ENCODE peak calls at places on chromosomes 11 and 22, in eight cellular contexts. H, B, S, C, I, P, A and O are unnamed samples.
A peak's percentile ranks its signal among the peaks of the same experiment; 100 is the strongest.

GRCh38 chr11:134571301-134571700 is 159.3 kb upstream of the B3GAT1 start:
- DNase-seq in P (no peak), B (no peak), H (peak; percentile 25), S (no peak), A (no peak), C (no peak), I (no peak), O (no peak)

GRCh38 chr11:36091256-36091811 is 147.5 kb downstream of the LDLRAD3 start:
- DNase-seq in B (no peak), S (peak; percentile 79), A (no peak), P (peak; percentile 81), H (no peak), I (no peak), C (no peak), O (no peak)

GRCh38 chr22:30197389-30197788 is 49.2 kb downstream of the LIF start:
- DNase-seq in S (peak; percentile 29), A (no peak), P (no peak), C (no peak), H (no peak), B (no peak), I (no peak), O (no peak)

GRCh38 chr11:94553938-94554337 is 10.2 kb downstream of the FUT4 start:
- DNase-seq in S (peak; percentile 91), P (no peak), A (no peak), I (no peak), C (no peak), B (no peak), H (no peak), O (no peak)

GRCh38 chr11:72821920-72822799 is 7.9 kb downstream of the ATG16L2 start:
- DNase-seq in C (peak; percentile 90), H (peak; percentile 85), S (peak; percentile 84), A (peak; percentile 87), P (peak; percentile 55), I (peak; percentile 76), B (peak; percentile 99), O (peak; percentile 96)

GRCh38 chr22:28978158-28978557 is 83.5 kb downstream of the C22orf31 start:
- DNase-seq in S (peak; percentile 54), B (no peak), I (no peak), A (peak; percentile 38), C (no peak), P (no peak), H (no peak), O (peak; percentile 23)

GRCh38 chr11:15837901-15838489 is 518.4 kb downstream of the SOX6 start:
- DNase-seq in B (no peak), H (peak; percentile 2), A (no peak), S (no peak), I (no peak), C (no peak), P (no peak), O (no peak)

GRCh38 chr11:88284306-88285057 is 53.1 kb downstream of the CTSC start:
- DNase-seq in A (no peak), P (no peak), B (no peak), H (no peak), I (no peak), S (peak; percentile 19), C (no peak), O (no peak)

GRCh38 chr22:38034278-38034882 is 22.8 kb upstream of the PICK1 start:
- DNase-seq in P (peak; percentile 59), I (peak; percentile 82), S (peak; percentile 91), A (no peak), C (peak; percentile 70), B (peak; percentile 100), H (peak; percentile 52), O (peak; percentile 89)

GRCh38 chr22:18988958-18989357 is 52.9 kb upstream of the PRODH start:
- DNase-seq in H (no peak), A (no peak), C (no peak), S (no peak), P (no peak), B (no peak), I (no peak), O (no peak)

GRCh38 chr11:67486481-67487195 is 3.8 kb downstream of the AIP start:
- DNase-seq in H (no peak), P (no peak), S (no peak), B (peak; percentile 71), I (no peak), C (no peak), A (no peak), O (no peak)

GRCh38 chr22:29079218-29079901 is 6.5 kb downstream of the KREMEN1 start:
- DNase-seq in A (no peak), C (no peak), I (peak; percentile 59), B (peak; percentile 2), H (no peak), P (peak; percentile 70), S (no peak), O (no peak)

GRCh38 chr11:121012091-121012490 is 11.8 kb upstream of the TBCEL start:
- DNase-seq in I (no peak), H (no peak), S (no peak), P (no peak), B (no peak), C (no peak), A (no peak), O (no peak)
- H3K4me3 ChIP-seq in I (no peak overlapping the region), H (no peak overlapping the region), S (no peak overlapping the region), P (no peak overlapping the region), B (no peak overlapping the region), C (no peak overlapping the region), A (no peak overlapping the region), O (no peak overlapping the region)

GRCh38 chr22:39367040-39367439 is 17.2 kb downstream of the SYNGR1 start:
- DNase-seq in P (no peak), B (peak; percentile 19), A (no peak), I (no peak), H (no peak), C (no peak), S (no peak), O (no peak)

GRCh38 chr22:39365406-39365782 is 15.6 kb downstream of the SYNGR1 start:
- DNase-seq in H (no peak), B (no peak), C (no peak), P (no peak), S (no peak), I (no peak), A (no peak), O (no peak)

GRCh38 chr22:39363751-39364484 is 14.1 kb downstream of the SYNGR1 start:
- DNase-seq in B (peak; percentile 90), I (no peak), A (no peak), S (no peak), C (no peak), H (no peak), P (no peak), O (peak; percentile 76)

GRCh38 chr22:39362932-39363331 is 13.1 kb downstream of the SYNGR1 start:
- DNase-seq in B (peak; percentile 44), S (no peak), P (no peak), I (no peak), C (no peak), A (no peak), H (no peak), O (no peak)

DNA sequence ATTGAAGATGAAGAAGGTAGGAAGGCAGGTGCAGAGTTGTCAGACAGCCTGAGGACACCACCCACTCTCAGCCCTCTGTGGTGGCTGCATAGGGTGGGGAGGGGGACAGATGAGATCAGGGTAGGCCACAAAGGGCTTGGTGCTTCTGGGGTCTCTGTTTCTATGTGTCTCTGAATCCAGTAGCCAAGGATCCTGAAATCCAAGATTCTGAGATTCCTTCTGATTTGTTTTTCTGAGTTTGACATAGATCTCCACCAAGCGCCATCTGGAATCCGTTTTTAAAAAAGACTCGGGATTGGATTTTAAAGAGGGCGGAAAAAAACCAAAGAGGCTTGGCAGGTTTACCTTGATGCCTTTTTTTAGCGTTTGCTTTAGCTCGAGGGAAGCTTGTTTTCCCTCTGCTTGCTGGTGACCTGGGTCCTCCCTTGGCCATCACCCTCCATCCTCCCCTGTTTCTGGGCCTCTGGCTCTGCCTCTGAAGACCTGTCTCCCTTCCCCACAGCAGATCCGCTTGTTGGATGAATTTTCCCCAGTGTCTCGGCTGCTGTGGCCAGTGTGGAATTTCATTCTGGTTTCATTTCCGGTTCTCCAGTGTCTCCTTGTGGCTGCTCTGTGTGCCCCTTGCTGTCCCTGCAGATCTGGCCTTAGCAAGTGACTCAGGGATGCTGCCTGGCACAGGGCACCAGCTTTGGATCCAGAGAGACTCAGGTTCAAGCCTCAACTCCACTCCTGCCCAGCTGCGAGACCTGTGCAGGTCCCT is 15.0 kb downstream of the SYNGR1 start:
- DNase-seq in S (no peak), H (no peak), B (peak; percentile 94), A (no peak), P (no peak), C (no peak), I (peak; percentile 46), O (no peak)
- TF ChIP-seq CTCF in S (no peak), H (no peak), B (peak; percentile 25), A (no peak), P (no peak), C (peak; percentile 15), I (peak; percentile 31), O (peak; percentile 19)

GRCh38 chr11:76709259-76709658 is 38.7 kb upstream of the LRRC32 start:
- DNase-seq in P (no peak), I (no peak), C (no peak), A (no peak), S (no peak), H (no peak), B (no peak), O (no peak)

GRCh38 chr11:76705834-76706233 is 35.3 kb upstream of the LRRC32 start:
- DNase-seq in A (no peak), H (no peak), I (no peak), B (no peak), P (no peak), S (no peak), C (no peak), O (no peak)

GRCh38 chr11:76707293-76707825 is 36.8 kb upstream of the LRRC32 start:
- DNase-seq in S (no peak), P (no peak), A (no peak), C (no peak), H (no peak), B (no peak), I (no peak), O (no peak)

GRCh38 chr11:76704171-76704948 is 33.8 kb upstream of the LRRC32 start:
- DNase-seq in I (no peak), B (no peak), H (no peak), C (no peak), S (no peak), P (no peak), A (no peak), O (no peak)

GRCh38 chr11:76706667-76707066 is 36.1 kb upstream of the LRRC32 start:
- DNase-seq in B (no peak), C (no peak), A (no peak), I (no peak), H (no peak), P (no peak), S (no peak), O (no peak)
- H3K4me3 ChIP-seq in B (no peak overlapping the region), C (no peak overlapping the region), A (no peak overlapping the region), I (no peak overlapping the region), H (no peak overlapping the region), P (no peak overlapping the region), S (no peak overlapping the region), O (no peak overlapping the region)

DNA sequence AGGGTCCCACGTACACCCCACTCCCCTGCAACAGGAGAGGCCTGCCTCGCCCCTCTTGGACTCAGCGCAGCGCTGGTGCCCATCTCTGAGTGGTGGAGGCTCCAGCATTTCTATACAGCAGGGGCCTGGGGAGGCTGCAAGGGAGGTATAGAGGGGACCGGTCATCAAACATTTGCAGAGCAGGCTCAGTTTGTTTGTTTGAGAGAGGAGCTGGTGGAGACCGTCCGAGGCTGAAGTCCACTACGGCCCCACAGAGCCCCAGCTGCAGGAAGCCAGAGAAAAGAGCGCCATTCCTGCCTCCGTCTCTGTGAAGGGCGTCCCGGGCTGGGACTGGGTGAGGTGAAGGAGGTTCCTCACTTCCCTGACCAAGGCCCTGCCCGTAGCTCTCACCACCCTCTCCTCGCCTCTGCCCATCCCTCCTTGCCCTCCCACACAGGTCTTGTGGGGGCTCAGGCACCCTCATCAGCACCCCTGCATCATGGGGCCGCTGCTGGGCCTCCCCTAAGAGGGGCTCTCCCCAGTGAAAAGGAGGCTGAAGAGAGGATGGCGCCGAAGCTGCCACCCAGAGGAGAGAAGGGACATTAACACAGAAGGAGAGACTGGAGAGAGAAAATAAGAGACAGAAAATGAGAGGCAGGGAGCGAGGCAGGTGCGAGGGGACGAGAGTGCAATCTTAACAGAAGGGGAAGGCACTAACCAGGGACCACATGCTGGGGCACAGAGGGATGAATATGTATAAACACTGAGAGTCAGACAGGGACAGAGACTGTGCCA is 24.6 kb downstream of the RPUSD4 start:
- DNase-seq in H (no peak), S (no peak), C (no peak), I (no peak), A (no peak), P (no peak), B (peak; percentile 90), O (peak; percentile 18)
- TF ChIP-seq CTCF in H (no peak), S (no peak), C (no peak), I (peak; percentile 44), A (peak; percentile 31), P (peak; percentile 26), B (peak; percentile 7), O (peak; percentile 22)